ENCODE peak calls at places on chromosomes 11 and 22, in eight cellular contexts. E, U, W, F, N, C, V and D are unnamed samples.

GRCh38 chr11:129249351-129249750 is 57.2 kb upstream of the ARHGAP32 start:
- DNase-seq in E (no peak), U (peak), W (no peak), F (peak), N (peak), C (no peak), V (no peak), D (no peak)

GRCh38 chr11:10329935-10330334 is 25.1 kb downstream of the ADM start:
- DNase-seq in E (no peak), U (peak), W (no peak), F (peak), N (peak), C (no peak), V (no peak), D (no peak)

GRCh38 chr22:20607157-20607907 is 99.9 kb downstream of the MED15 start:
- DNase-seq in E (no peak), U (no peak), W (no peak), F (no peak), N (no peak), C (no peak), V (no peak), D (no peak)

GRCh38 chr11:59560702-59561469 is 49.5 kb downstream of the OR4D9 start:
- DNase-seq in E (peak), U (peak), W (peak), F (peak), N (peak), C (peak), V (peak), D (peak)

GRCh38 chr22:47165338-47165931 is 403.0 kb downstream of the TBC1D22A start:
- DNase-seq in E (no peak), U (no peak), W (peak), F (no peak), N (no peak), C (no peak), V (no peak), D (no peak)

GRCh38 chr11:109745996-109746625 is 324.1 kb downstream of the C11orf87 start:
- DNase-seq in E (no peak), U (no peak), W (no peak), F (no peak), N (no peak), C (no peak), V (no peak), D (no peak)

GRCh38 chr11:7900686-7901085 is 30.4 kb downstream of the OR10A6 start:
- DNase-seq in E (no peak), U (no peak), W (no peak), F (no peak), N (no peak), C (no peak), V (no peak), D (no peak)

GRCh38 chr11:134120143-134120850 is 51.4 kb downstream of the JAM3 start:
- DNase-seq in E (peak), U (peak), W (peak), F (peak), N (peak), C (no peak), V (peak), D (peak)

GRCh38 chr11:76515494-76515893 is 70.7 kb downstream of the EMSY start:
- DNase-seq in E (no peak), U (no peak), W (no peak), F (no peak), N (no peak), C (no peak), V (no peak), D (no peak)

GRCh38 chr11:86244063-86244521 is 461 bp upstream of the EED start:
- DNase-seq in E (peak), U (peak), W (peak), F (peak), N (peak), C (no peak), V (peak), D (no peak)

GRCh38 chr11:57647960-57648776 is 1.5 kb downstream of the YPEL4 start:
- DNase-seq in E (peak), U (no peak), W (peak), F (peak), N (no peak), C (peak), V (no peak), D (peak)

GRCh38 chr11:19597876-19598275 is 114.8 kb upstream of the NAV2 start:
- DNase-seq in E (no peak), U (peak), W (no peak), F (no peak), N (peak), C (no peak), V (no peak), D (no peak)